ENCODE peak calls at places on chromosomes 6 and 20, in seven cellular contexts. E is transverse colon, B is K562, A is sigmoid colon, V is tibial nerve, J is esophagus muscularis mucosa, P is ovary. N is an unnamed sample. For H3K36me3, the result is how much of the 10 kb centered on the place peaks cover.

GRCh38 chr6:102732908-102733307 is 1339.4 kb downstream of the GRIK2 start:
- DNase-seq in E (no peak), B (no peak), A (no peak), V (no peak), J (no peak), P (no peak), N (no peak)

GRCh38 chr6:97901531-97901930 is 618.5 kb upstream of the MMS22L start:
- DNase-seq in E (no peak), B (no peak), A (no peak), V (no peak), J (no peak), P (no peak), N (no peak)

GRCh38 chr6:136087986-136088385 is 162.1 kb downstream of the MTFR2 start:
- DNase-seq in E (no peak), B (no peak), A (no peak), V (no peak), J (no peak), P (no peak), N (no peak)

GRCh38 chr20:12152996-12153395 is 235.3 kb downstream of the BTBD3 start:
- DNase-seq in E (no peak), B (no peak), A (no peak), V (no peak), J (no peak), P (no peak), N (no peak)

GRCh38 chr20:21509079-21509596 is 4.7 kb downstream of the NKX2-2 start:
- DNase-seq in E (no peak), B (no peak), A (no peak), V (no peak), J (no peak), P (no peak), N (no peak)

GRCh38 chr6:18078875-18079274 is 43.6 kb downstream of the NHLRC1 start:
- DNase-seq in E (no peak), B (no peak), A (no peak), V (no peak), J (no peak), P (no peak), N (no peak)

GRCh38 chr6:55255061-55255571 is 72.2 kb upstream of the GFRAL start:
- DNase-seq in E (no peak), B (no peak), A (no peak), V (no peak), J (no peak), P (no peak), N (no peak)

GRCh38 chr20:59662161-59662560 is 57.8 kb downstream of the PHACTR3 start:
- DNase-seq in E (no peak), B (no peak), A (no peak), V (no peak), J (no peak), P (no peak), N (no peak)

GRCh38 chr6:39114707-39115599 is at the start of gene SAYSD1:
- DNase-seq in E (peak), B (peak), A (peak), V (peak), J (peak), P (peak), N (peak)

GRCh38 chr6:165218816-165219215 is 90.6 kb downstream of the C6orf118 start:
- DNase-seq in E (no peak), B (no peak), A (no peak), V (no peak), J (peak), P (no peak), N (no peak)

GRCh38 chr6:110256366-110256765 is 76.1 kb downstream of the CDC40 start:
- DNase-seq in E (no peak), B (no peak), A (no peak), V (no peak), J (no peak), P (no peak), N (no peak)

GRCh38 chr6:82113231-82113630 is 134.3 kb downstream of the IBTK start:
- DNase-seq in E (no peak), B (no peak), A (no peak), V (no peak), J (no peak), P (no peak), N (no peak)

GRCh38 chr20:49905415-49906091 is 9.8 kb downstream of the SPATA2 start:
- DNase-seq in E (peak), B (peak), A (peak), V (no peak), J (no peak), P (no peak), N (no peak)

GRCh38 chr6:112233864-112234263 is 20.5 kb downstream of the LAMA4 start:
- DNase-seq in E (no peak), B (no peak), A (peak), V (no peak), J (no peak), P (no peak), N (no peak)

GRCh38 chr20:46293084-46293483 is 15.2 kb downstream of the CDH22 start:
- DNase-seq in E (no peak), B (peak), A (no peak), V (no peak), J (no peak), P (no peak), N (no peak)

GRCh38 chr6:156557269-156557885 is 219.8 kb upstream of the ARID1B start:
- DNase-seq in E (no peak), B (no peak), A (no peak), V (no peak), J (no peak), P (no peak), N (peak)

GRCh38 chr6:131744888-131745287 is 34.1 kb upstream of the CTAGE9 start:
- DNase-seq in E (no peak), B (no peak), A (no peak), V (no peak), J (no peak), P (no peak), N (no peak)

GRCh38 chr6:8738951-8739350 is 303.6 kb upstream of the SLC35B3 start:
- DNase-seq in E (no peak), B (no peak), A (no peak), V (no peak), J (no peak), P (no peak), N (no peak)

GRCh38 chr6:137816133-137816579 is 50.9 kb upstream of the TNFAIP3 start:
- DNase-seq in E (no peak), B (no peak), A (no peak), V (no peak), J (no peak), P (no peak), N (no peak)

GRCh38 chr6:19968201-19968600 is 131.0 kb downstream of the ID4 start:
- DNase-seq in E (no peak), B (peak), A (no peak), V (no peak), J (no peak), P (no peak), N (no peak)

GRCh38 chr6:158517038-158517437 is 42.9 kb upstream of the TMEM181 start:
- DNase-seq in E (no peak), B (no peak), A (no peak), V (no peak), J (no peak), P (no peak), N (no peak)

GRCh38 chr6:125120054-125120590 is 33.5 kb upstream of the TPD52L1 start:
- DNase-seq in E (no peak), B (no peak), A (no peak), V (no peak), J (no peak), P (no peak), N (no peak)

DNA sequence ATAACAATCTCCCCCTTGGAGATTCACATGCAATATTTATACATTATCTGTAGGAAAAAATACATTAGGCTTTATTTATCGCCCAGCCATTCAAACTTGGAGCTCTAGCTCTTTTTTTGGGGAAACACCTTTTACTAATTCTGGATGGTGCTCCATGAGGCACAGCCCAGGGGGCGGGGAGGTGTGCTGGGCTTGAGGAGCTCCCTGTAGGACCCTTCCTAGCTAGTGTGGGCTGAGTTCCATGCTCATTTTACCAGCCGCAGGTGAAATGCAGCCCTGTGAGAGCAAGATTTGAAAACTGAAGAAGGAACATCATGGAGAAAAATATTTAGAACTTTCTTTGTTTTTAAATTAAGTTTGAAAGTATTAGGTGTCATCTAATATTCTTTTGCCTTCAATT is 99.6 kb upstream of the POPDC3 start:
- DNase-seq in E (no peak), B (no peak), A (no peak), V (no peak), J (no peak), P (no peak), N (no peak)
- H3K36me3 ChIP-seq in E (under half), B (half or more), A (under half), V (under half), J (half or more), P (under half), N (half or more)

GRCh38 chr6:35142578-35142977 is 1.4 kb upstream of the TCP11 start:
- DNase-seq in E (no peak), B (no peak), A (no peak), V (no peak), J (no peak), P (no peak), N (no peak)

GRCh38 chr6:35147101-35147885 is 6.2 kb upstream of the TCP11 start:
- DNase-seq in E (no peak), B (no peak), A (no peak), V (no peak), J (no peak), P (no peak), N (no peak)

GRCh38 chr6:35148167-35148741 is 7.1 kb upstream of the TCP11 start:
- DNase-seq in E (no peak), B (no peak), A (no peak), V (no peak), J (no peak), P (no peak), N (no peak)

GRCh38 chr6:35146453-35146852 is 5.3 kb upstream of the TCP11 start:
- DNase-seq in E (peak), B (no peak), A (no peak), V (peak), J (no peak), P (no peak), N (peak)

DNA sequence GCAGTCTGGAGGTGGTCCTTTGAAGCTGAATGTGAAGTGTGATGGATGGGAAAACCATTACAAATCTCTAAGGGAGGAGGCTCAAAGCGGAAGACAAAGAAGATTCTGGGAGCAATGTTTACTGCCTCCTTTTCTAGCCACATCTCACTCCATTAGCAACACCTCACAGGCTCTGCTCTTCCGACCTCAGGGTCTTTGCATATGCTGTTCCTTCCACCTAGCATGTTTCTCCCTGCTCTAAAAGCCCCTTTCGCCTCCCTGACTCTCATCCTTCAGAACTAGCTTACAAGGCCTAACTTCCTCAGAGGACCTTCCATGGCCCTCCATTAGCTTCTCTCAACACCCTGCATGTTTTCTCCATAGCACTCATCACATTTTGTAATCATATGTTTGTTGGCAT is 4.6 kb upstream of the TCP11 start:
- DNase-seq in E (no peak), B (no peak), A (no peak), V (no peak), J (no peak), P (no peak), N (no peak)
- TF ChIP-seq EP300 in E (no peak), B (no peak), A (no peak), V (no peak), J (no peak), P (no peak), N (no peak)

GRCh38 chr6:26232950-26233607 is 131.9 kb upstream of the BTN3A2 start:
- DNase-seq in E (no peak), B (no peak), A (no peak), V (no peak), J (no peak), P (no peak), N (no peak)

GRCh38 chr6:26231006-26231587 is 133.9 kb upstream of the BTN3A2 start:
- DNase-seq in E (no peak), B (no peak), A (no peak), V (no peak), J (no peak), P (no peak), N (no peak)

GRCh38 chr6:26233608-26234420 is 131.2 kb upstream of the BTN3A2 start:
- DNase-seq in E (peak), B (peak), A (peak), V (no peak), J (no peak), P (no peak), N (peak)

GRCh38 chr6:26232306-26232949 is 132.6 kb upstream of the BTN3A2 start:
- DNase-seq in E (no peak), B (no peak), A (no peak), V (no peak), J (no peak), P (no peak), N (no peak)

GRCh38 chr6:26230336-26230735 is 134.7 kb upstream of the BTN3A2 start:
- DNase-seq in E (no peak), B (no peak), A (no peak), V (no peak), J (no peak), P (no peak), N (no peak)
- H3K27ac ChIP-seq in E (no peak), B (no peak), A (no peak), V (no peak), J (no peak), P (no peak), N (no peak)

DNA sequence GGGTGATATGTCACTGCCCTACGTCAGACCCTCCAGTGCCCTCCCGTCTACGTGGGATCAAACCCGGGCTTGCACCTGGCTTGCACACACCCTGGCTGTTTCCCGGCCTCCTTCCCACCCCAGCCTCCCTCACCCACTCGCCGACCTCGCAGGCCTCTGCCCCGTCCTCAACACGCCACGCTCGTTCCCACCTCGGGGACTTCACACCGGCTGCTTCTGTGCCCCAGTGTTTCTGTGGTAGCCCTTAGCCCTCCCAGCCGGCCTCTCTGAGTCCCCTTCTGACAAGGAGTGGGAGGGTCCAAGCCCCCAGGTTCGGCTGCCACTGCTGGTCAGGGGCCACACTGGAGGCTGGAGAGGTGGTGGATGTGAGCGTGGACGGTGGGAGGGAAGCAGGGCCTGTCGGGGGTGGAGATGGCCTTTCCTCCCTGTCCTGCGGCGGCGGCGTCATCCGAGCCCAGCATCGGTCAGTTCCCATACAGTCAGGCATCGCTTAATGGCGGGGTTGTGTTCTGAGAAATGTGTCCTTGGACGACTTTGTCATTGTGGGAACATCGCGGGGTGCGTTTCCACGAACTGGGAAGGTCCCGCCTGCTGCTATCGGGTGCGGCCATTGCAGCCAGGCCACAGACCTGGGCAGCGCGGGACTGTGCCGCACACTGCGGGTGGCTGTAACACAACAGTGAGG is 11.4 kb upstream of the KIF25 start:
- DNase-seq in E (no peak), B (no peak), A (no peak), V (no peak), J (peak), P (no peak), N (no peak)
- H3K36me3 ChIP-seq in E (under half), B (under half), A (under half), V (under half), J (under half), P (under half), N (under half)

GRCh38 chr20:58289143-58289542 is 20.4 kb upstream of the RAB22A start:
- DNase-seq in E (no peak), B (no peak), A (no peak), V (no peak), J (no peak), P (no peak), N (no peak)

GRCh38 chr20:58293453-58293852 is 16.1 kb upstream of the RAB22A start:
- DNase-seq in E (no peak), B (peak), A (no peak), V (no peak), J (no peak), P (no peak), N (no peak)

GRCh38 chr20:58286729-58287128 is 22.8 kb upstream of the RAB22A start:
- DNase-seq in E (no peak), B (no peak), A (no peak), V (no peak), J (no peak), P (no peak), N (no peak)

DNA sequence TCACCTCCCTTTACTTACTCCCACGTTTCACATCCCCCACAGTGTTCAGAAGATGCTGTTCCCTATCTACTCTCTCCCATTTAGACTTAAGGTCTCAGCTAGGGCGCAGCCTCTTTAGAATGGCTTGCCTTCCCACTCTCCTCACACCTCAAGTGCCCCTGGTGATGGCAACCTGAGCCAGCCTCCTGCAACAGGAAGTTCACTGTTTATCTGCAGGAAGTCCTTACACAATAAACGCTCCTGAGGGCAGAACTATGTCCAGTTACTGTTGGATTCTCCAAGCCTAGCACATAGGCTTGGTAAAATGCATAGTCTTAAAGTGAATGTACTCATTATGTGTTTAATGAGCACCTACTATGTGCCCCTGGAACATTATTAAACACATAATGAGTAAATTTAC is 21.9 kb upstream of the RAB22A start:
- DNase-seq in E (no peak), B (no peak), A (no peak), V (no peak), J (no peak), P (no peak), N (no peak)
- TF ChIP-seq EP300 in E (no peak), B (no peak), A (no peak), V (no peak), J (no peak), P (no peak), N (no peak)

DNA sequence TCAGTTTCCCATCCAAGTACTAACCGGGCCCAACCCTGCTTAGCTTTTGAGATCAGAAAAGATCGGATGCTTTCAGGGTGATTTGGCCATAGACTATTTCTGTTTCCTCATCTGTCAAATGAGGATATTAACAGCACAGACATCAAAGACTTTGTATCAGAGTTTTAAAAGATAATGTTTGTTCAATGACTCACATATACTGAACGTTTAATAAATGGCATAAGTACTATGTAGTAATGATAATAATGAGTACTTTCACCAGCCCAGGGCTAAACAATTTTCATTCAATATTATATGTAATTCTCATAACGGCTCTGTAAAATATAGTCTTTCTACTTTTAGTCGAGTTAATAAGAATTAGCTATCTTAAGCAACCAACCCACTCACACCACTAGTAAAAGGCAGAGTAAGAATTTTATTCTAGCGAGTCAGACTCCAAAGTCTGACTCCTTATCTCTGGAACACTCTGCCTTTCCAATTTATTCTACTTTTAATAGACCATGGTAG is 216.5 kb downstream of the ARHGAP18 start:
- DNase-seq in E (no peak), B (no peak), A (no peak), V (no peak), J (no peak), P (no peak), N (no peak)
- H3K27ac ChIP-seq in E (no peak), B (no peak), A (no peak), V (no peak), J (no peak), P (no peak), N (no peak)

DNA sequence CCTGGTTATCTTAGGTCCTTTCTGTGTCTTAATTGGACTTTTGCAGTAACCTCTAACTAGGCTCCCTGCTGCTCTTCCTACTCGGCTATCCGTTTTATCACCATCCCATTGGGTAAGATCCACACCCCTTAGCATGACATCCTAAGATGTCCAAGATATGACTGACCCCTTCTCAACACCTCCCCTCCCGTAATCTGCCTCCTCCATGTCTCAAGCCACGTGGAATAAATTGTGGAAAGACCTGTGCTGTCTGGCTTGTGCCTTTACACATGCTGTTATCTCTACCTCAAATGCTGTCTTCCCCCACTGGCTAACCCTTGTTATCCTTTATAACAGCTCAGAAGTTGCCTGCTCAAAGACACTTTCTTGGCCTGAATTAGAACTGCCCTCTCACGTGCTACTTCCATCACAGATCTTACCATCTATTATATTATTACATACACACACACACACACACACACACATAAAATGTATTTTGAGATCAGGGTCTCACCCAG is 26.5 kb downstream of the EIF2S2 start:
- DNase-seq in E (no peak), B (peak), A (no peak), V (no peak), J (no peak), P (no peak), N (no peak)
- H3K36me3 ChIP-seq in E (under half), B (half or more), A (under half), V (under half), J (half or more), P (under half), N (half or more)